ENCODE peak calls at places on chromosome 21, in six cellular contexts. R, Q, U, O, F and Y are unnamed samples.

GRCh38 chr21:32412998-32413504 is 545 bp downstream of the EVA1C start:
- DNase-seq in R (peak; percentile 65), Q (no peak), U (no peak), O (no peak), F (no peak), Y (no peak)

GRCh38 chr21:39582749-39583148 is 30.0 kb upstream of the B3GALT5 start:
- DNase-seq in R (no peak), Q (no peak), U (no peak), O (no peak), F (no peak), Y (no peak)

GRCh38 chr21:39659070-39659815 is 46.5 kb downstream of the B3GALT5 start:
- DNase-seq in R (no peak), Q (no peak), U (no peak), O (no peak), F (no peak), Y (no peak)

GRCh38 chr21:15080504-15080903 is 15.7 kb upstream of the NRIP1 start:
- DNase-seq in R (no peak), Q (no peak), U (no peak), O (no peak), F (no peak), Y (no peak)

GRCh38 chr21:43645414-43645891 is 13.8 kb downstream of the HSF2BP start:
- DNase-seq in R (peak; percentile 88), Q (peak; percentile 49), U (peak; percentile 92), O (peak; percentile 82), F (peak; percentile 71), Y (peak; percentile 88)

GRCh38 chr21:42941696-42942085 is 16.3 kb upstream of the ERVH48-1 start:
- DNase-seq in R (peak; percentile 69), Q (no peak), U (no peak), O (no peak), F (no peak), Y (no peak)

GRCh38 chr21:29656504-29657227 is 283.1 kb downstream of the GRIK1 start:
- DNase-seq in R (peak; percentile 54), Q (no peak), U (peak; percentile 83), O (peak; percentile 85), F (peak; percentile 98), Y (peak; percentile 69)

GRCh38 chr21:33403128-33403785 is at the start of gene IFNGR2:
- DNase-seq in R (peak; percentile 27), Q (no peak), U (peak; percentile 46), O (no peak), F (no peak), Y (peak; percentile 58)

GRCh38 chr21:46455575-46456385 is 2.9 kb upstream of the DIP2A start:
- DNase-seq in R (peak; percentile 64), Q (no peak), U (peak; percentile 34), O (peak; percentile 66), F (peak; percentile 79), Y (peak; percentile 84)

GRCh38 chr21:15063081-15063820 is 1.5 kb downstream of the NRIP1 start:
- DNase-seq in R (peak; percentile 43), Q (no peak), U (peak; percentile 36), O (peak; percentile 18), F (peak; percentile 38), Y (peak; percentile 51)

GRCh38 chr21:42997053-42997452 is 22.7 kb downstream of the PKNOX1 start:
- DNase-seq in R (no peak), Q (no peak), U (peak; percentile 97), O (peak; percentile 99), F (peak; percentile 97), Y (peak; percentile 99)

GRCh38 chr21:31732891-31733520 is 1.1 kb upstream of the SCAF4 start:
- DNase-seq in R (no peak), Q (peak; percentile 41), U (no peak), O (peak; percentile 35), F (no peak), Y (peak; percentile 41)

GRCh38 chr21:28617300-28617699 is 375.4 kb downstream of the LTN1 start:
- DNase-seq in R (no peak), Q (no peak), U (no peak), O (no peak), F (no peak), Y (no peak)

GRCh38 chr21:21051109-21052055 is 53.2 kb downstream of the NCAM2 start:
- DNase-seq in R (no peak), Q (no peak), U (no peak), O (no peak), F (no peak), Y (no peak)

GRCh38 chr21:31374430-31374829 is 30.4 kb upstream of the TIAM1 start:
- DNase-seq in R (no peak), Q (no peak), U (no peak), O (no peak), F (no peak), Y (no peak)

GRCh38 chr21:33731447-33731846 is 89.1 kb downstream of the ITSN1 start:
- DNase-seq in R (peak; percentile 30), Q (no peak), U (no peak), O (no peak), F (peak; percentile 30), Y (no peak)

GRCh38 chr21:36980280-36981048 is 14.0 kb upstream of the HLCS start:
- DNase-seq in R (peak; percentile 57), Q (peak; percentile 53), U (peak; percentile 25), O (no peak), F (no peak), Y (peak; percentile 58)

GRCh38 chr21:14259669-14260458 is 43.9 kb downstream of the RBM11 start:
- DNase-seq in R (peak; percentile 72), Q (no peak), U (peak; percentile 53), O (peak; percentile 56), F (peak; percentile 13), Y (peak; percentile 61)

GRCh38 chr21:41321908-41322495 is 5.4 kb downstream of the FAM3B start:
- DNase-seq in R (peak; percentile 48), Q (no peak), U (no peak), O (no peak), F (no peak), Y (no peak)

GRCh38 chr21:42060166-42060565 is 11.0 kb upstream of the UMODL1 start:
- DNase-seq in R (no peak), Q (no peak), U (no peak), O (no peak), F (no peak), Y (no peak)

GRCh38 chr21:36918291-36918690 is 48.2 kb downstream of the HLCS start:
- DNase-seq in R (no peak), Q (no peak), U (peak; percentile 40), O (peak; percentile 10), F (no peak), Y (no peak)

GRCh38 chr21:26170471-26171309 is at the start of gene APP:
- DNase-seq in R (peak; percentile 83), Q (peak; percentile 79), U (peak; percentile 78), O (peak; percentile 70), F (peak; percentile 39), Y (peak; percentile 92)
- H2AFZ ChIP-seq in R (peak within 1 kb of the TSS; percentile 99), Q (peak within 1 kb of the TSS; percentile 84), U (peak within 1 kb of the TSS; percentile 84), O (peak within 1 kb of the TSS; percentile 96), F (peak within 1 kb of the TSS; percentile 96), Y (peak within 1 kb of the TSS; percentile 91)

GRCh38 chr21:9737871-9738520 is 783.4 kb upstream of the TPTE start:
- DNase-seq in R (peak; percentile 12), Q (no peak), U (no peak), O (no peak), F (no peak), Y (no peak)

GRCh38 chr21:9738527-9738926 is 782.9 kb upstream of the TPTE start:
- DNase-seq in R (no peak), Q (no peak), U (no peak), O (no peak), F (no peak), Y (no peak)

GRCh38 chr21:9735421-9735961 is 785.9 kb upstream of the TPTE start:
- DNase-seq in R (no peak), Q (no peak), U (no peak), O (no peak), F (no peak), Y (no peak)

GRCh38 chr21:9739240-9739639 is 782.1 kb upstream of the TPTE start:
- DNase-seq in R (no peak), Q (no peak), U (no peak), O (no peak), F (no peak), Y (no peak)

DNA sequence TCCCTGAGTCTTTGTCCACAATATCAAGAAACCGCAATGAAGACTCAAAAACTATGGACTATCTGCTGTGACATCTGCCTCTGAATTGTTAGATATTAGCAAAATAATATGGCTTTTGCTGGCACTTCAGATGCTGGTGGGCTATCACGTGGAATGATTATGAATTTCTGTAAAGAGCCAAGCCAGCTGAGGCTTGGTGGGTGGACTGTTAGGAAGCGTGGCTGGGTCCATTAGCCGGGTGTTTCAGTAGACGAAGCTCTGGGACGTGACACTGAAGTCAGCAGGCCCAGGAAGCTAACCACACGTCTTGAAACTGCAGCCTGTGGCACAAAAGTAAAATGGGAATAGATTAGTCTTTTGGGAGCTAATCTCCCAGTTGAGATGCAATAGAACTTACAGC is 780.0 kb upstream of the TPTE start:
- DNase-seq in R (no peak), Q (no peak), U (no peak), O (no peak), F (no peak), Y (no peak)
- H2AFZ ChIP-seq in R (no peak overlapping the region), Q (no peak overlapping the region), U (no peak overlapping the region), O (no peak overlapping the region), F (no peak overlapping the region), Y (no peak overlapping the region)

GRCh38 chr21:44708213-44708865 is 3.0 kb downstream of the TSPEAR start:
- DNase-seq in R (no peak), Q (peak; percentile 71), U (no peak), O (no peak), F (no peak), Y (no peak)

GRCh38 chr21:44708866-44709425 is 2.4 kb downstream of the TSPEAR start:
- DNase-seq in R (no peak), Q (no peak), U (no peak), O (no peak), F (no peak), Y (no peak)

GRCh38 chr21:44710294-44710665 is 1.1 kb downstream of the TSPEAR start:
- DNase-seq in R (no peak), Q (peak; percentile 30), U (no peak), O (no peak), F (no peak), Y (no peak)

GRCh38 chr21:44710756-44711326 is 531 bp downstream of the TSPEAR start:
- DNase-seq in R (no peak), Q (peak; percentile 72), U (no peak), O (no peak), F (no peak), Y (no peak)

DNA sequence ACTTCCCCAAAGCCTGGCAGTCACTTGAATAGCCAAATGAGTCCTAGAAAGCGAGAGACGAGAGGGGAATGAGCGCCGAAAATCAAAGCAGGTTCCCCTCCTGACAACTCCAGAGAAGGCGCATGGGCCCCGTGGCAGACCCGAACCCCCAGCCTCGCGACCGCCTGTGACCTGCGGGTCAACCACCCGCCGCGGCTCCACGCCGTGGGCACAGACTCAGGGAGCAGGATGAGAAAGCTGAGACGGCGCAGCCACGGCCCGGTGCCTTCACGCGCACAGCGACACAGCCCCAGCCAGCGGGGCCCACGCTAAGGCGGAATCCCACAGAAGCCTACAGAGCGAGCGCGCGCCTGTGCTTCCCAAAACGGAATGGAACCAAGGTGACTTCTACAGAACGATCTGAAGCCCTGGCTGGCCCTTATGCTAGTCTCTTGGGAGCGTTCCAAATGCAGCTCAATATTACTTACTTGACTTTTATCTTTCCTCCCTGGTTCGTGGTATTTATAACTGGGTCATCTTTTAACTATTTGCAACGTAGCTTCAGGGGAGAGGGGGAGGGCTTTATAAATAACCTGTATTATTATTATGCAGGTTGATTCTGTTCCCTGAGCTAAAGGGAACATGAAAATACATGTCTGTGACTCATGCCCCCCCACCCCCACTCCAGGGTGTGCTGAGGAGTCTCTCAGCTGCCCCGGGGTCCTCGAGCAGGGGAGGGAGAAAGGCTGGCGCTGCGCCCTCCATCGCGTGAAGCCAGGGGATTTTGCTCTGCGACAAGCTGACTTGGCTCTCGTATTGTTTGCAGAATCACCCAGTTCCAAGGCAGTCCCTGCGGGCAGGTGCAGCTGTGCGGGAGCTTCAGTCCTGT is 1.7 kb downstream of the TSPEAR start:
- DNase-seq in R (peak; percentile 62), Q (peak; percentile 46), U (no peak), O (peak; percentile 0), F (no peak), Y (peak; percentile 22)
- H2AFZ ChIP-seq in R (peak overlapping the region; percentile 16), Q (no peak overlapping the region), U (no peak overlapping the region), O (no peak overlapping the region), F (no peak overlapping the region), Y (no peak overlapping the region)

GRCh38 chr21:24910591-24910990 is 696.7 kb downstream of the MRPL39 start:
- DNase-seq in R (no peak), Q (no peak), U (no peak), O (no peak), F (no peak), Y (no peak)
- H2AFZ ChIP-seq in R (no peak overlapping the region), Q (no peak overlapping the region), U (no peak overlapping the region), O (no peak overlapping the region), F (no peak overlapping the region), Y (no peak overlapping the region)